ENCODE peak calls at places on chromosomes 2 and 18, in eight cellular contexts. K is HFFc6; F is AG08396; N is thoracic aorta; M is frontal cortex; V is NCI-H187; E is stimulated activated CD4-positive, alpha-beta T cell treated with anti-CD3 and anti-CD28 coated beads, Interleukin-1b, Interleukin-23, amount 100 ng/mL, for 4 hours; P is amniotic epithelial cell. R is an unnamed sample.

GRCh38 chr2:187150667-187151066 is 297.4 kb downstream of the CALCRL start:
- DNase-seq in N (no peak), K (no peak), M (no peak), P (peak; percentile 79), V (no peak), E (no peak), F (no peak), R (peak; percentile 15)

GRCh38 chr2:170091461-170091860 is 86.5 kb upstream of the MYO3B start:
- DNase-seq in M (no peak), E (no peak), F (no peak), N (no peak), V (no peak), P (no peak), K (no peak), R (no peak)

GRCh38 chr2:236642125-236642524 is 72.5 kb downstream of the ACKR3 start:
- DNase-seq in N (no peak), F (no peak), M (no peak), E (no peak), K (no peak), P (no peak), V (no peak), R (no peak)

GRCh38 chr2:54429811-54430600 is 26.1 kb upstream of the SPTBN1 start:
- DNase-seq in M (no peak), K (no peak), F (no peak), E (no peak), V (no peak), P (no peak), N (no peak), R (no peak)

GRCh38 chr2:187547353-187547979 is 6.8 kb downstream of the TFPI start:
- DNase-seq in E (no peak), K (peak; percentile 88), M (no peak), V (no peak), P (peak; percentile 81), F (peak; percentile 78), N (peak; percentile 27), R (peak; percentile 78)

GRCh38 chr2:45688479-45689298 is 37.2 kb downstream of the PRKCE start:
- DNase-seq in M (no peak), F (no peak), N (no peak), V (no peak), E (no peak), P (peak; percentile 31), K (no peak), R (no peak)

GRCh38 chr2:47842846-47843245 is 59.9 kb downstream of the MSH6 start:
- DNase-seq in V (no peak), P (no peak), N (no peak), K (peak; percentile 9), F (no peak), M (no peak), E (no peak), R (no peak)

GRCh38 chr2:397561-398325 is 109.9 kb upstream of the ALKAL2 start:
- DNase-seq in M (no peak), F (no peak), N (no peak), V (no peak), K (no peak), E (no peak), P (no peak), R (no peak)

GRCh38 chr2:151757861-151758260 is 23.6 kb upstream of the NEB start:
- DNase-seq in K (no peak), N (no peak), M (no peak), P (peak; percentile 36), F (no peak), E (no peak), V (no peak), R (no peak)

GRCh38 chr2:36172828-36173227 is 182.8 kb upstream of the CRIM1 start:
- DNase-seq in N (no peak), M (no peak), F (no peak), E (no peak), P (no peak), V (no peak), K (no peak), R (no peak)

GRCh38 chr2:8314063-8314462 is 367.8 kb upstream of the ID2 start:
- DNase-seq in E (no peak), M (no peak), K (no peak), N (no peak), V (no peak), F (no peak), P (no peak), R (no peak)

GRCh38 chr18:77071711-77072292 is 60.8 kb downstream of the MBP start:
- DNase-seq in E (peak; percentile 43), P (peak; percentile 94), N (peak; percentile 49), K (peak; percentile 88), V (no peak), M (no peak), F (peak; percentile 66), R (peak; percentile 69)

GRCh38 chr2:20992201-20992711 is 51.6 kb downstream of the APOB start:
- DNase-seq in P (peak; percentile 17), K (peak; percentile 41), N (peak; percentile 18), E (no peak), F (peak; percentile 45), V (no peak), M (no peak), R (peak; percentile 50)

GRCh38 chr2:239002960-239003932 is 155.4 kb downstream of the TWIST2 start:
- DNase-seq in M (peak; percentile 32), E (no peak), K (peak; percentile 73), V (no peak), N (no peak), F (peak; percentile 77), P (peak; percentile 24), R (peak; percentile 60)

GRCh38 chr2:219245148-219245898 is at the start of the genes GLB1L and STK16:
- DNase-seq in N (no peak), V (peak; percentile 17), F (peak; percentile 95), P (peak; percentile 87), K (peak; percentile 92), M (peak; percentile 98), E (peak; percentile 78), R (peak; percentile 95)

GRCh38 chr2:120794716-120795115 is 59.0 kb downstream of the GLI2 start:
- DNase-seq in P (peak; percentile 89), M (no peak), N (no peak), V (no peak), F (no peak), K (peak; percentile 33), E (no peak), R (no peak)

GRCh38 chr2:95044598-95044997 is 19.1 kb downstream of the MAL start:
- DNase-seq in N (no peak), P (no peak), E (no peak), M (no peak), K (no peak), V (no peak), F (no peak), R (no peak)

GRCh38 chr18:63111549-63112402 is 207.8 kb downstream of the BCL2 start:
- DNase-seq in E (no peak), K (no peak), N (no peak), V (no peak), P (no peak), M (no peak), F (no peak), R (no peak)

GRCh38 chr2:28654981-28655322 is 96.7 kb upstream of the PPP1CB start:
- DNase-seq in P (peak; percentile 77), M (no peak), V (no peak), N (no peak), K (no peak), F (no peak), E (no peak), R (peak; percentile 77)

GRCh38 chr2:113175101-113175628 is 1.4 kb downstream of the PSD4 start:
- DNase-seq in E (no peak), P (no peak), K (no peak), F (no peak), M (no peak), N (no peak), V (no peak), R (no peak)

GRCh38 chr2:16739778-16740581 is 74.3 kb upstream of the CYRIA start:
- DNase-seq in P (no peak), E (no peak), K (no peak), N (no peak), F (no peak), M (no peak), V (no peak), R (no peak)

GRCh38 chr2:238462782-238463396 is 36.2 kb downstream of the ASB1 start:
- DNase-seq in F (peak; percentile 43), V (no peak), E (peak; percentile 12), N (no peak), K (peak; percentile 65), M (no peak), P (peak; percentile 59), R (peak; percentile 42)

GRCh38 chr2:233185320-233185719 is 66.2 kb upstream of the ATG16L1 start:
- DNase-seq in V (no peak), F (no peak), E (no peak), M (no peak), P (no peak), K (no peak), N (no peak), R (no peak)

GRCh38 chr2:219209818-219210571 is 3.4 kb downstream of the ZFAND2B start:
- DNase-seq in E (no peak), P (no peak), N (no peak), K (no peak), V (no peak), M (no peak), F (no peak), R (no peak)

GRCh38 chr2:128284037-128284441 is 34.6 kb downstream of the HS6ST1 start:
- DNase-seq in K (no peak), P (no peak), V (no peak), M (no peak), E (no peak), F (no peak), N (no peak), R (no peak)

GRCh38 chr18:56738184-56738583 is 87.0 kb downstream of the WDR7 start:
- DNase-seq in M (no peak), E (no peak), N (no peak), P (no peak), K (no peak), F (no peak), V (no peak), R (no peak)

GRCh38 chr2:157935378-157935726 is 59.2 kb upstream of the ACVR1 start:
- DNase-seq in P (no peak), V (no peak), E (no peak), K (no peak), F (no peak), M (no peak), N (no peak), R (no peak)

GRCh38 chr2:183022711-183023110 is 15.5 kb downstream of the NCKAP1 start:
- DNase-seq in P (no peak), K (no peak), F (no peak), V (no peak), M (no peak), N (no peak), E (no peak), R (no peak)

GRCh38 chr2:63763336-63764056 is 78.2 kb upstream of the UGP2 start:
- DNase-seq in P (no peak), V (no peak), E (no peak), K (no peak), M (no peak), N (no peak), F (no peak), R (no peak)

GRCh38 chr2:224838335-224838734 is 122.2 kb upstream of the CCDC195 start:
- DNase-seq in M (no peak), P (no peak), F (no peak), N (no peak), K (no peak), V (no peak), E (no peak), R (no peak)

GRCh38 chr2:1707771-1708351 is 36.5 kb downstream of the PXDN start:
- DNase-seq in M (no peak), V (peak; percentile 67), P (peak; percentile 71), E (no peak), K (peak; percentile 91), F (peak; percentile 49), N (no peak), R (peak; percentile 70)

GRCh38 chr2:212539145-212539880 is 711 bp upstream of the ERBB4 start:
- DNase-seq in F (peak; percentile 53), M (peak; percentile 29), E (no peak), V (no peak), N (no peak), K (no peak), P (no peak), R (peak; percentile 37)

GRCh38 chr2:221527759-221528444 is 44.2 kb downstream of the EPHA4 start:
- DNase-seq in M (no peak), V (no peak), F (no peak), E (no peak), K (no peak), N (no peak), P (peak; percentile 49), R (peak; percentile 50)

R was measured in hepatocyte.